ENCODE peak calls at places on chromosomes 12 and 14, in ten cellular contexts. One of them, this sample, is unnamed. For H3K4me1, the result is how much of the 10 kb centered on the place peaks cover.

GRCh38 chr12:42014972-42015371 is 129.7 kb downstream of the GXYLT1 start:
- DNase-seq in uterus: no peak
- DNase-seq in aorta: no peak
- DNase-seq in SK-N-SH: no peak
- DNase-seq in colonic mucosa: no peak
- DNase-seq in left ventricle myocardium inferior: no peak
- DNase-seq in ovary: no peak
- DNase-seq in CD8-positive, alpha-beta memory T cell: no peak
- DNase-seq in GM23248: no peak
- DNase-seq in adrenal gland: no peak
- DNase-seq in this sample: no peak

GRCh38 chr12:86261142-86261541 is 5.0 kb upstream of the MGAT4C start:
- DNase-seq in CD8-positive, alpha-beta memory T cell: no peak
- DNase-seq in left ventricle myocardium inferior: no peak
- DNase-seq in SK-N-SH: no peak
- DNase-seq in GM23248: peak
- DNase-seq in uterus: no peak
- DNase-seq in adrenal gland: no peak
- DNase-seq in colonic mucosa: no peak
- DNase-seq in ovary: no peak
- DNase-seq in aorta: no peak
- DNase-seq in this sample: no peak

GRCh38 chr12:93982847-93983315 is 165.5 kb upstream of the PLXNC1 start:
- DNase-seq in ovary: no peak
- DNase-seq in colonic mucosa: no peak
- DNase-seq in left ventricle myocardium inferior: no peak
- DNase-seq in CD8-positive, alpha-beta memory T cell: no peak
- DNase-seq in aorta: no peak
- DNase-seq in GM23248: peak
- DNase-seq in adrenal gland: peak
- DNase-seq in SK-N-SH: no peak
- DNase-seq in uterus: no peak
- DNase-seq in this sample: no peak

GRCh38 chr14:26775765-26776577 is 178.1 kb upstream of the NOVA1 start:
- DNase-seq in ovary: no peak
- DNase-seq in adrenal gland: no peak
- DNase-seq in colonic mucosa: no peak
- DNase-seq in aorta: no peak
- DNase-seq in left ventricle myocardium inferior: no peak
- DNase-seq in GM23248: peak
- DNase-seq in CD8-positive, alpha-beta memory T cell: no peak
- DNase-seq in SK-N-SH: no peak
- DNase-seq in uterus: no peak
- DNase-seq in this sample: no peak

GRCh38 chr12:68317047-68317667 is 15.0 kb downstream of the MDM1 start:
- DNase-seq in left ventricle myocardium inferior: no peak
- DNase-seq in adrenal gland: peak
- DNase-seq in aorta: no peak
- DNase-seq in GM23248: peak
- DNase-seq in CD8-positive, alpha-beta memory T cell: peak
- DNase-seq in uterus: peak
- DNase-seq in SK-N-SH: peak
- DNase-seq in colonic mucosa: peak
- DNase-seq in ovary: no peak
- DNase-seq in this sample: peak

GRCh38 chr12:89542912-89543592 is 17.2 kb upstream of the POC1B start:
- DNase-seq in adrenal gland: peak
- DNase-seq in uterus: peak
- DNase-seq in SK-N-SH: peak
- DNase-seq in left ventricle myocardium inferior: peak
- DNase-seq in aorta: no peak
- DNase-seq in ovary: peak
- DNase-seq in GM23248: peak
- DNase-seq in colonic mucosa: peak
- DNase-seq in CD8-positive, alpha-beta memory T cell: peak
- DNase-seq in this sample: peak

GRCh38 chr12:3662516-3662915 is 90.4 kb downstream of the CRACR2A start:
- DNase-seq in SK-N-SH: no peak
- DNase-seq in left ventricle myocardium inferior: no peak
- DNase-seq in uterus: no peak
- DNase-seq in GM23248: peak
- DNase-seq in aorta: no peak
- DNase-seq in adrenal gland: no peak
- DNase-seq in colonic mucosa: no peak
- DNase-seq in CD8-positive, alpha-beta memory T cell: no peak
- DNase-seq in ovary: no peak
- DNase-seq in this sample: no peak

GRCh38 chr12:124692443-124692842 is 125.0 kb upstream of the NCOR2 start:
- DNase-seq in aorta: no peak
- DNase-seq in uterus: no peak
- DNase-seq in ovary: no peak
- DNase-seq in adrenal gland: no peak
- DNase-seq in CD8-positive, alpha-beta memory T cell: no peak
- DNase-seq in SK-N-SH: no peak
- DNase-seq in left ventricle myocardium inferior: no peak
- DNase-seq in colonic mucosa: no peak
- DNase-seq in GM23248: no peak
- DNase-seq in this sample: no peak

GRCh38 chr12:124952801-124953200 is 36.1 kb downstream of the DHX37 start:
- DNase-seq in aorta: no peak
- DNase-seq in uterus: no peak
- DNase-seq in ovary: no peak
- DNase-seq in SK-N-SH: peak
- DNase-seq in left ventricle myocardium inferior: no peak
- DNase-seq in GM23248: no peak
- DNase-seq in adrenal gland: no peak
- DNase-seq in CD8-positive, alpha-beta memory T cell: no peak
- DNase-seq in colonic mucosa: no peak
- DNase-seq in this sample: no peak

GRCh38 chr14:105852378-105853088 is 326.1 kb downstream of the TMEM121 start:
- DNase-seq in uterus: peak
- DNase-seq in aorta: peak
- DNase-seq in SK-N-SH: peak
- DNase-seq in adrenal gland: no peak
- DNase-seq in GM23248: no peak
- DNase-seq in colonic mucosa: peak
- DNase-seq in left ventricle myocardium inferior: no peak
- DNase-seq in CD8-positive, alpha-beta memory T cell: no peak
- DNase-seq in ovary: no peak
- DNase-seq in this sample: no peak

GRCh38 chr14:73242274-73242960 is 5.1 kb downstream of the PAPLN start:
- DNase-seq in CD8-positive, alpha-beta memory T cell: no peak
- DNase-seq in colonic mucosa: no peak
- DNase-seq in adrenal gland: no peak
- DNase-seq in SK-N-SH: peak
- DNase-seq in GM23248: no peak
- DNase-seq in uterus: no peak
- DNase-seq in ovary: peak
- DNase-seq in left ventricle myocardium inferior: no peak
- DNase-seq in aorta: peak
- DNase-seq in this sample: no peak

GRCh38 chr14:73244541-73244940 is 7.2 kb downstream of the PAPLN start:
- DNase-seq in CD8-positive, alpha-beta memory T cell: no peak
- DNase-seq in GM23248: no peak
- DNase-seq in colonic mucosa: no peak
- DNase-seq in ovary: no peak
- DNase-seq in aorta: peak
- DNase-seq in adrenal gland: no peak
- DNase-seq in SK-N-SH: peak
- DNase-seq in left ventricle myocardium inferior: no peak
- DNase-seq in uterus: no peak
- DNase-seq in this sample: no peak

GRCh38 chr14:73245401-73246325 is 8.4 kb downstream of the PAPLN start:
- DNase-seq in ovary: no peak
- DNase-seq in adrenal gland: peak
- DNase-seq in uterus: no peak
- DNase-seq in aorta: peak
- DNase-seq in left ventricle myocardium inferior: peak
- DNase-seq in colonic mucosa: peak
- DNase-seq in SK-N-SH: peak
- DNase-seq in CD8-positive, alpha-beta memory T cell: peak
- DNase-seq in GM23248: no peak
- DNase-seq in this sample: peak

GRCh38 chr14:73243341-73243740 is 6.0 kb downstream of the PAPLN start:
- DNase-seq in CD8-positive, alpha-beta memory T cell: no peak
- DNase-seq in aorta: peak
- DNase-seq in left ventricle myocardium inferior: no peak
- DNase-seq in adrenal gland: no peak
- DNase-seq in GM23248: no peak
- DNase-seq in SK-N-SH: peak
- DNase-seq in colonic mucosa: no peak
- DNase-seq in ovary: no peak
- DNase-seq in uterus: no peak
- DNase-seq in this sample: no peak

GRCh38 chr14:73243748-73244147 is 6.4 kb downstream of the PAPLN start:
- DNase-seq in CD8-positive, alpha-beta memory T cell: no peak
- DNase-seq in adrenal gland: no peak
- DNase-seq in ovary: no peak
- DNase-seq in SK-N-SH: peak
- DNase-seq in GM23248: no peak
- DNase-seq in uterus: no peak
- DNase-seq in colonic mucosa: no peak
- DNase-seq in aorta: no peak
- DNase-seq in left ventricle myocardium inferior: no peak
- DNase-seq in this sample: no peak
- H3K4me1 ChIP-seq in CD8-positive, alpha-beta memory T cell: under half
- H3K4me1 ChIP-seq in adrenal gland: under half
- H3K4me1 ChIP-seq in ovary: under half
- H3K4me1 ChIP-seq in SK-N-SH: under half
- H3K4me1 ChIP-seq in GM23248: under half
- H3K4me1 ChIP-seq in uterus: under half
- H3K4me1 ChIP-seq in colonic mucosa: under half
- H3K4me1 ChIP-seq in aorta: under half
- H3K4me1 ChIP-seq in left ventricle myocardium inferior: under half
- H3K4me1 ChIP-seq in this sample: under half

GRCh38 chr14:52793061-52793460 is 1.7 kb upstream of the GNPNAT1 start:
- DNase-seq in left ventricle myocardium inferior: no peak
- DNase-seq in CD8-positive, alpha-beta memory T cell: no peak
- DNase-seq in adrenal gland: no peak
- DNase-seq in uterus: no peak
- DNase-seq in ovary: no peak
- DNase-seq in GM23248: no peak
- DNase-seq in aorta: no peak
- DNase-seq in SK-N-SH: no peak
- DNase-seq in colonic mucosa: no peak
- DNase-seq in this sample: no peak
- H3K27ac ChIP-seq in left ventricle myocardium inferior: no peak
- H3K27ac ChIP-seq in CD8-positive, alpha-beta memory T cell: no peak
- H3K27ac ChIP-seq in adrenal gland: no peak
- H3K27ac ChIP-seq in uterus: no peak
- H3K27ac ChIP-seq in ovary: no peak
- H3K27ac ChIP-seq in GM23248: no peak
- H3K27ac ChIP-seq in aorta: no peak
- H3K27ac ChIP-seq in SK-N-SH: no peak
- H3K27ac ChIP-seq in colonic mucosa: no peak
- H3K27ac ChIP-seq in this sample: no peak

DNA sequence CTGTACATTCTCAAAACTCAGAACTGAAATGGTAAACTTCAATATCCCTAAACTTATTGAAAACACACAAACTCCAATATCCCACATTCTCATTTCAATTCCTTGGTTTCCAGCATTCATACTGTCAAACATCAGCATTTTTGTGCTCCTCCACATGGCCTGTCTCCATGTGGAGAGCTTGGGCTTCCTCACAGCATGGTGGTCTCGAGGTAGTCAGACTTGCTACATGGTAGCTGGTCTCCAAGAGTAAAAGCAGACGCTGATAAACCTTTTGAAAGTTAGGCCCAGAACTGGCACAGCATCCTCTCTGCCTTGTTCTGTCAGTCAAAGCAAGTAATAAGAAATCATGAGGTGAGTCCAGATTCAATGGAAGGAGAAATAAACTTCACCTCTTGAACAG is 70.5 kb downstream of the VCPKMT start:
- DNase-seq in SK-N-SH: no peak
- DNase-seq in colonic mucosa: no peak
- DNase-seq in ovary: no peak
- DNase-seq in GM23248: no peak
- DNase-seq in uterus: no peak
- DNase-seq in adrenal gland: no peak
- DNase-seq in aorta: no peak
- DNase-seq in CD8-positive, alpha-beta memory T cell: no peak
- DNase-seq in left ventricle myocardium inferior: no peak
- DNase-seq in this sample: no peak
- H3K4me1 ChIP-seq in SK-N-SH: under half
- H3K4me1 ChIP-seq in colonic mucosa: under half
- H3K4me1 ChIP-seq in ovary: under half
- H3K4me1 ChIP-seq in GM23248: under half
- H3K4me1 ChIP-seq in uterus: under half
- H3K4me1 ChIP-seq in adrenal gland: under half
- H3K4me1 ChIP-seq in aorta: under half
- H3K4me1 ChIP-seq in CD8-positive, alpha-beta memory T cell: half or more
- H3K4me1 ChIP-seq in left ventricle myocardium inferior: under half
- H3K4me1 ChIP-seq in this sample: under half

GRCh38 chr12:63857771-63858670 is 13.5 kb downstream of the SRGAP1 start:
- DNase-seq in adrenal gland: no peak
- DNase-seq in GM23248: peak
- DNase-seq in ovary: no peak
- DNase-seq in left ventricle myocardium inferior: no peak
- DNase-seq in SK-N-SH: no peak
- DNase-seq in colonic mucosa: no peak
- DNase-seq in uterus: no peak
- DNase-seq in CD8-positive, alpha-beta memory T cell: no peak
- DNase-seq in aorta: no peak
- DNase-seq in this sample: peak

GRCh38 chr12:63855299-63855698 is 10.8 kb downstream of the SRGAP1 start:
- DNase-seq in uterus: no peak
- DNase-seq in ovary: no peak
- DNase-seq in aorta: no peak
- DNase-seq in GM23248: no peak
- DNase-seq in SK-N-SH: no peak
- DNase-seq in colonic mucosa: no peak
- DNase-seq in CD8-positive, alpha-beta memory T cell: no peak
- DNase-seq in adrenal gland: no peak
- DNase-seq in left ventricle myocardium inferior: no peak
- DNase-seq in this sample: no peak

GRCh38 chr12:63848450-63848849 is 4.0 kb downstream of the SRGAP1 start:
- DNase-seq in colonic mucosa: no peak
- DNase-seq in left ventricle myocardium inferior: no peak
- DNase-seq in GM23248: no peak
- DNase-seq in uterus: no peak
- DNase-seq in aorta: no peak
- DNase-seq in ovary: no peak
- DNase-seq in adrenal gland: no peak
- DNase-seq in CD8-positive, alpha-beta memory T cell: no peak
- DNase-seq in SK-N-SH: no peak
- DNase-seq in this sample: no peak

GRCh38 chr12:63849641-63850040 is 5.1 kb downstream of the SRGAP1 start:
- DNase-seq in left ventricle myocardium inferior: no peak
- DNase-seq in uterus: no peak
- DNase-seq in SK-N-SH: no peak
- DNase-seq in GM23248: no peak
- DNase-seq in aorta: no peak
- DNase-seq in ovary: no peak
- DNase-seq in adrenal gland: no peak
- DNase-seq in colonic mucosa: no peak
- DNase-seq in CD8-positive, alpha-beta memory T cell: no peak
- DNase-seq in this sample: no peak

DNA sequence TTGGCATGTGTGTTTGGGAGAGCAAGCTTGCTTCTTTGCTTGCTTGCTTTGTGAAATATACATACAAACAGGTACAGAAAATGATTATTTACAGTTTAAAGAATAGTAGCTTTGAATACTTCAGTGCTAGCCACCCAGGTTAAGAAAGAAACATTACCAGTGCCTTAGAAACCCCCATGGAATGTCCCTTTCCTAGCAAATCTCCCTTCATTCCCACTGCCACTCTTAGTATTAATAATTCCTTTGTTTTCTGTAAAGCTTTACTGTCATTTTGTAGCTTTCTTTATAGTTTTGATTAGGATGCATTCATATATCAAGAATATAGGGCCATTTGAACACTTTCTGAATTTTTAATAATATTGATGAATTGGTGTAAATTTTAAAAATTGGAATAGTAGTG is 9.5 kb downstream of the SRGAP1 start:
- DNase-seq in aorta: no peak
- DNase-seq in SK-N-SH: no peak
- DNase-seq in uterus: no peak
- DNase-seq in GM23248: no peak
- DNase-seq in colonic mucosa: no peak
- DNase-seq in ovary: no peak
- DNase-seq in left ventricle myocardium inferior: no peak
- DNase-seq in adrenal gland: no peak
- DNase-seq in CD8-positive, alpha-beta memory T cell: no peak
- DNase-seq in this sample: no peak
- H3K27ac ChIP-seq in aorta: no peak
- H3K27ac ChIP-seq in SK-N-SH: no peak
- H3K27ac ChIP-seq in uterus: no peak
- H3K27ac ChIP-seq in GM23248: no peak
- H3K27ac ChIP-seq in colonic mucosa: no peak
- H3K27ac ChIP-seq in ovary: no peak
- H3K27ac ChIP-seq in left ventricle myocardium inferior: no peak
- H3K27ac ChIP-seq in adrenal gland: no peak
- H3K27ac ChIP-seq in CD8-positive, alpha-beta memory T cell: no peak
- H3K27ac ChIP-seq in this sample: no peak